ENCODE peak calls at places on chromosome 3, in nine cellular contexts. B is endothelial cell, Z is fibroblast of pulmonary artery, U is tibial artery, V is GM12878, S is gastrocnemius medialis, A is psoas muscle, Q is cardiac fibroblast, J is fibroblast of mammary gland. Y is an unnamed sample.

GRCh38 chr3:4906107-4906621 is 73.1 kb upstream of the BHLHE40 start:
- DNase-seq in B (no peak), Z (peak; percentile 49), U (no peak), V (no peak), S (no peak), A (no peak), Q (peak; percentile 68), J (peak; percentile 46), Y (peak; percentile 67)

GRCh38 chr3:150761831-150762661 is 923 bp downstream of the SIAH2 start:
- DNase-seq in B (peak; percentile 26), Z (peak; percentile 48), U (peak; percentile 81), V (no peak), S (peak; percentile 55), A (peak; percentile 45), Q (peak; percentile 53), J (peak; percentile 67), Y (peak; percentile 75)

GRCh38 chr3:133887951-133888703 is 7.6 kb downstream of the RAB6B start:
- DNase-seq in B (no peak), Z (peak; percentile 14), U (no peak), V (no peak), S (no peak), A (no peak), Q (no peak), J (peak; percentile 9), Y (no peak)

GRCh38 chr3:30544811-30545210 is 61.6 kb upstream of the TGFBR2 start:
- DNase-seq in B (no peak), Z (peak; percentile 94), U (no peak), V (no peak), S (peak; percentile 35), A (no peak), Q (peak; percentile 96), J (peak; percentile 99), Y (peak; percentile 87)

GRCh38 chr3:8145661-8146060 is 356.0 kb upstream of the LMCD1 start:
- DNase-seq in B (no peak), Z (no peak), U (no peak), V (no peak), S (no peak), A (no peak), Q (no peak), J (no peak), Y (no peak)

GRCh38 chr3:114270019-114270418 is 23.8 kb upstream of the TIGIT start:
- DNase-seq in B (no peak), Z (no peak), U (no peak), V (no peak), S (no peak), A (no peak), Q (no peak), J (no peak), Y (no peak)

GRCh38 chr3:59426851-59427565 is 377.2 kb upstream of the CFAP20DC start:
- DNase-seq in B (no peak), Z (peak; percentile 46), U (no peak), V (no peak), S (no peak), A (no peak), Q (peak; percentile 79), J (peak; percentile 86), Y (peak; percentile 85)

GRCh38 chr3:169118666-169119370 is 544.7 kb downstream of the MECOM start:
- DNase-seq in B (no peak), Z (no peak), U (no peak), V (no peak), S (no peak), A (no peak), Q (no peak), J (peak; percentile 32), Y (no peak)

GRCh38 chr3:20185364-20185732 is 658 bp downstream of the SGO1 start:
- DNase-seq in B (peak; percentile 12), Z (peak; percentile 11), U (no peak), V (no peak), S (no peak), A (no peak), Q (peak; percentile 32), J (peak; percentile 14), Y (peak; percentile 27)

GRCh38 chr3:177530908-177531307 is 333.6 kb upstream of the TBL1XR1 start:
- DNase-seq in B (no peak), Z (no peak), U (no peak), V (no peak), S (no peak), A (no peak), Q (no peak), J (no peak), Y (no peak)

GRCh38 chr3:71064976-71065763 is 518.4 kb downstream of the FOXP1 start:
- DNase-seq in B (peak; percentile 55), Z (peak; percentile 50), U (peak; percentile 83), V (no peak), S (peak; percentile 50), A (peak; percentile 50), Q (peak; percentile 62), J (peak; percentile 40), Y (peak; percentile 36)

GRCh38 chr3:119018690-119019463 is 15.8 kb downstream of the IGSF11 start:
- DNase-seq in B (no peak), Z (no peak), U (no peak), V (no peak), S (peak; percentile 67), A (no peak), Q (no peak), J (no peak), Y (no peak)

GRCh38 chr3:4394567-4394966 is 72.5 kb downstream of the SUMF1 start:
- DNase-seq in B (no peak), Z (no peak), U (no peak), V (no peak), S (no peak), A (no peak), Q (no peak), J (no peak), Y (no peak)

GRCh38 chr3:16427309-16427965 is 86.1 kb downstream of the RFTN1 start:
- DNase-seq in B (no peak), Z (peak; percentile 97), U (no peak), V (no peak), S (peak; percentile 28), A (peak; percentile 28), Q (peak; percentile 94), J (peak; percentile 97), Y (peak; percentile 76)

GRCh38 chr3:105613120-105613519 is 246.4 kb downstream of the ALCAM start:
- DNase-seq in B (no peak), Z (no peak), U (no peak), V (no peak), S (peak; percentile 14), A (no peak), Q (no peak), J (peak; percentile 22), Y (no peak)

GRCh38 chr3:58581328-58582091 is 4.3 kb upstream of the FAM107A start:
- DNase-seq in B (no peak), Z (no peak), U (no peak), V (no peak), S (no peak), A (no peak), Q (no peak), J (no peak), Y (no peak)

GRCh38 chr3:170914690-170915089 is 6.3 kb upstream of the EIF5A2 start:
- DNase-seq in B (no peak), Z (no peak), U (no peak), V (no peak), S (no peak), A (no peak), Q (peak; percentile 18), J (no peak), Y (no peak)

GRCh38 chr3:53161820-53162671 is 1.0 kb downstream of the PRKCD start:
- DNase-seq in B (peak; percentile 28), Z (peak; percentile 24), U (no peak), V (no peak), S (no peak), A (peak; percentile 37), Q (peak; percentile 37), J (peak; percentile 21), Y (no peak)

GRCh38 chr3:185820973-185821758 is 3.7 kb downstream of the IGF2BP2 start:
- DNase-seq in B (no peak), Z (peak; percentile 89), U (no peak), V (no peak), S (no peak), A (no peak), Q (peak; percentile 94), J (peak; percentile 92), Y (peak; percentile 78)

GRCh38 chr3:21551019-21551418 is 200.0 kb downstream of the ZNF385D start:
- DNase-seq in B (no peak), Z (peak; percentile 25), U (no peak), V (no peak), S (no peak), A (no peak), Q (peak; percentile 30), J (peak; percentile 29), Y (peak; percentile 57)
- TF ChIP-seq CTCF in B (no peak), Z (no peak), U (no peak), V (no peak), S (no peak), A (no peak), Q (no peak), J (no peak), Y (peak; percentile 25)

GRCh38 chr3:62589078-62589477 is 215.7 kb upstream of the FEZF2 start:
- DNase-seq in B (no peak), Z (no peak), U (no peak), V (no peak), S (no peak), A (no peak), Q (no peak), J (no peak), Y (no peak)
- TF ChIP-seq CTCF in B (no peak), Z (peak; percentile 2), U (no peak), V (no peak), S (no peak), A (no peak), Q (peak; percentile 3), J (no peak), Y (no peak)

GRCh38 chr3:93904568-93904967 is 69.1 kb downstream of the PROS1 start:
- DNase-seq in B (no peak), Z (no peak), U (no peak), V (no peak), S (no peak), A (no peak), Q (no peak), J (no peak), Y (no peak)
- TF ChIP-seq CTCF in B (no peak), Z (no peak), U (no peak), V (no peak), S (no peak), A (no peak), Q (no peak), J (no peak), Y (no peak)

GRCh38 chr3:102537122-102537521 is 102.3 kb downstream of the ZPLD1 start:
- DNase-seq in B (no peak), Z (no peak), U (no peak), V (no peak), S (no peak), A (no peak), Q (no peak), J (no peak), Y (no peak)

GRCh38 chr3:102532901-102533300 is 98.1 kb downstream of the ZPLD1 start:
- DNase-seq in B (no peak), Z (peak; percentile 46), U (no peak), V (no peak), S (no peak), A (no peak), Q (peak; percentile 29), J (no peak), Y (no peak)

GRCh38 chr3:102531686-102532085 is 96.9 kb downstream of the ZPLD1 start:
- DNase-seq in B (no peak), Z (no peak), U (no peak), V (no peak), S (no peak), A (no peak), Q (no peak), J (no peak), Y (no peak)

GRCh38 chr3:102533784-102534183 is 99.0 kb downstream of the ZPLD1 start:
- DNase-seq in B (no peak), Z (no peak), U (no peak), V (no peak), S (no peak), A (no peak), Q (no peak), J (no peak), Y (no peak)

GRCh38 chr3:102536479-102536878 is 101.7 kb downstream of the ZPLD1 start:
- DNase-seq in B (no peak), Z (peak; percentile 63), U (no peak), V (no peak), S (no peak), A (no peak), Q (peak; percentile 59), J (peak; percentile 43), Y (peak; percentile 55)
- TF ChIP-seq CTCF in B (peak; percentile 20), Z (peak; percentile 43), U (peak; percentile 42), V (peak; percentile 56), S (peak; percentile 13), A (peak; percentile 44), Q (peak; percentile 30), J (peak; percentile 39), Y (peak; percentile 48)